ENCODE peak calls at places on chromosomes 6 and 20, in five cellular contexts. C, T, Y, H and E are unnamed samples.
A peak's percentile ranks its signal among the peaks of the same experiment; 100 is the strongest.

GRCh38 chr20:43942213-43942590 is 27.6 kb downstream of the TOX2 start:
- DNase-seq in C (no peak), Y (no peak), H (no peak), T (no peak), E (no peak)

GRCh38 chr20:18057106-18057993 is at the start of gene OVOL2:
- DNase-seq in C (no peak), H (peak; percentile 51), Y (peak; percentile 89), T (no peak), E (no peak)

GRCh38 chr20:5095931-5096330 is 23.8 kb downstream of the PCNA start:
- DNase-seq in T (no peak), C (no peak), Y (no peak), H (no peak), E (no peak)

GRCh38 chr20:50992733-50993457 is 30.0 kb downstream of the KCNG1 start:
- DNase-seq in H (peak; percentile 65), Y (no peak), C (no peak), T (no peak), E (no peak)

GRCh38 chr6:144064402-144064830 is 31.0 kb downstream of the SF3B5 start:
- DNase-seq in Y (peak; percentile 42), H (peak; percentile 69), T (peak; percentile 26), C (no peak), E (peak; percentile 39)

GRCh38 chr6:1516742-1517520 is 92.8 kb upstream of the FOXC1 start:
- DNase-seq in Y (no peak), C (no peak), T (no peak), H (no peak), E (no peak)

GRCh38 chr20:52416959-52417358 is 225.4 kb upstream of the ZFP64 start:
- DNase-seq in H (no peak), T (no peak), Y (no peak), C (no peak), E (no peak)

GRCh38 chr6:39370021-39370420 is 47.5 kb upstream of the KCNK16 start:
- DNase-seq in Y (no peak), H (no peak), C (no peak), T (no peak), E (no peak)

GRCh38 chr6:4588581-4588980 is 187.6 kb upstream of the CDYL start:
- DNase-seq in T (no peak), C (no peak), H (no peak), Y (no peak), E (no peak)